ENCODE peak calls at places on chromosomes 4 and X, in nine cellular contexts. G is suprapubic skin, F is ovary, Z is SK-N-SH, M is cardiac muscle cell, P is brain microvascular endothelial cell, I is tibial artery, B is RWPE1, N is Karpas-422. Q is an unnamed sample.

GRCh38 chr4:111943796-111944203 is 201.5 kb upstream of the FAM241A start:
- DNase-seq in G (no peak), F (no peak), Z (peak), M (peak), P (no peak), I (no peak), B (peak), N (peak), Q (no peak)

GRCh38 chr4:57309658-57310057 is 199.5 kb upstream of the IGFBP7 start:
- DNase-seq in G (no peak), F (no peak), Z (no peak), M (no peak), P (no peak), I (no peak), B (no peak), N (no peak), Q (no peak)

GRCh38 chrX:93874554-93874953 is 200.5 kb downstream of the FAM133A start:
- DNase-seq in G (no peak), F (no peak), Z (peak), M (peak), P (no peak), I (no peak), B (peak), N (peak), Q (no peak)

GRCh38 chr4:26557164-26557563 is 26.7 kb upstream of the TBC1D19 start:
- DNase-seq in G (no peak), F (no peak), Z (peak), M (no peak), P (peak), I (no peak), B (no peak), N (no peak), Q (no peak)

GRCh38 chr4:175947117-175947722 is 118.4 kb upstream of the WDR17 start:
- DNase-seq in G (no peak), F (no peak), Z (no peak), M (peak), P (peak), I (no peak), B (no peak), N (peak), Q (no peak)

GRCh38 chr4:187090401-187090800 is 366.7 kb upstream of the FAT1 start:
- DNase-seq in G (no peak), F (no peak), Z (no peak), M (no peak), P (peak), I (no peak), B (no peak), N (no peak), Q (no peak)

GRCh38 chr4:142549726-142550463 is 296.2 kb downstream of the INPP4B start:
- DNase-seq in G (no peak), F (no peak), Z (no peak), M (peak), P (peak), I (no peak), B (peak), N (no peak), Q (no peak)

GRCh38 chr4:170030121-170030520 is 3.9 kb upstream of the MFAP3L start:
- DNase-seq in G (no peak), F (no peak), Z (no peak), M (no peak), P (no peak), I (no peak), B (no peak), N (no peak), Q (no peak)

GRCh38 chr4:107791902-107792301 is 32.8 kb upstream of the SGMS2 start:
- DNase-seq in G (no peak), F (no peak), Z (no peak), M (no peak), P (no peak), I (no peak), B (no peak), N (no peak), Q (no peak)

GRCh38 chr4:111630705-111631104 is 514.5 kb upstream of the FAM241A start:
- DNase-seq in G (no peak), F (no peak), Z (peak), M (peak), P (no peak), I (no peak), B (no peak), N (no peak), Q (no peak)

GRCh38 chrX:9961750-9962149 is 5.4 kb upstream of the CLDN34 start:
- DNase-seq in G (no peak), F (no peak), Z (no peak), M (no peak), P (no peak), I (no peak), B (no peak), N (no peak), Q (no peak)

GRCh38 chrX:48531359-48531954 is 8.1 kb upstream of the TBC1D25 start:
- DNase-seq in G (no peak), F (no peak), Z (no peak), M (no peak), P (peak), I (no peak), B (peak), N (no peak), Q (no peak)

DNA sequence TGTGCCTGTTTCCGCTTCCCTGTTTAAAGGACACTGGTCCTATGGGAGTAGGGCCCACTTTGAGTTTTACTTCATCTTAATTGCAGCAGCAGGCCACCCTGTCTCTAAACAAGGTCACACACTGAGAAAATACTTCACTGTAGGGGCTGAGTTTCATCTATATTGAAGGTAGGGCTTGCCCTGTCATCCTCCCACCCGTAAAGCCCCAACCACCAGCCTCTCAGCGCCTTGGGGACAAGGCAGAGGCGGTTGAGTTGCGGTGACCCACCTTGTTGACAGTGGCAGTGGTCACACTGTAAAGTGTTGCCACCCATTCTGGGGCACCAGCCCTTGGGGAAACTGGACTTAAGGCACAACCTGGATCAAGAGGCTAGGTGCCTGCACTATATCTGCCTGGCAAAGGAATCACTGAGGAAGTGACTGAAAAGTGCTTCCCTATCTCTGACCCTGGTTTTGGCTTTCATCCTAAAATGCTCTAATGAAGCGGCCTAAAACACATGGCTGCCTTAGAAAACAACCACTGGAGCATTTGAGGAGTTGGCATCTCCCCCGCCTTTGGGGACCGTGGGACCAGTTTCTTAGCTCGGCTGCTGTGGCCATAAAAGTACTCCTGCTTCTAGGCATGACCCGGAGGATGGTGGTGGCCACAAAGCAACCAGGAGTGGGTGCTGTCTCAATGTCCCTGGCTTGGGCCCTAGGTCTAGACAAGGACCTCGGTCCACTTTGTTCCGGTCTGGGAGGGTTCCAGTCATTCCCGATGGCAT is 7.8 kb upstream of the WDR1 start:
- DNase-seq in G (no peak), F (no peak), Z (no peak), M (no peak), P (no peak), I (no peak), B (no peak), N (no peak), Q (no peak)
- H3K27ac ChIP-seq in G (no peak), F (no peak), Z (no peak), M (no peak), P (no peak), I (no peak), B (peak), N (no peak), Q (no peak)

GRCh38 chr4:89316187-89316586 is 8.6 kb upstream of the GPRIN3 start:
- DNase-seq in G (no peak), F (no peak), Z (no peak), M (no peak), P (no peak), I (no peak), B (no peak), N (no peak), Q (no peak)
- H3K27ac ChIP-seq in G (no peak), F (no peak), Z (no peak), M (no peak), P (no peak), I (no peak), B (no peak), N (peak), Q (no peak)

DNA sequence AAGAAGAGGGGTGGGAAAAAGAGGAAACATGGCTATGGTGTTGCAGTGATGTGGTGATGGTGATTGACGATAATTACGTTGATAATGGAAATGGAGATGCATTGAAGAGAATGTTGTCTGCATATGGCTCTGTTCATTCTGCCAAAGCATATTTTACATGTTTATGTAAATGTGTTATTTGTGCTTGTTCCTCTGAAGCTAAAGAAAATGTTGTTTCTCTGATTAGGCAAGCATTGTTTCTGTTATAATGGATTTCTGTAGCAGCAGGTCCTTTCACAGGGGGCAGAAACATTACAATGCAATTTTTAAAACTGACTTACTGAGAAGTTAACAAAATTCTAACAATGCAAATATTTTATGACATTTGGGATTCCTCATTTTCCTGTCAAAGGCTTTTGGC is 958.8 kb downstream of the CCSER1 start:
- DNase-seq in G (no peak), F (no peak), Z (no peak), M (no peak), P (no peak), I (no peak), B (no peak), N (no peak), Q (no peak)
- H3K27ac ChIP-seq in G (no peak), F (no peak), Z (no peak), M (no peak), P (no peak), I (no peak), B (no peak), N (no peak), Q (no peak)

GRCh38 chr4:24973471-24974251 is 57.1 kb downstream of the LGI2 start:
- DNase-seq in G (no peak), F (no peak), Z (no peak), M (no peak), P (no peak), I (peak), B (no peak), N (no peak), Q (peak)
- H3K27ac ChIP-seq in G (no peak), F (no peak), Z (no peak), M (no peak), P (no peak), I (no peak), B (no peak), N (no peak), Q (no peak)

GRCh38 chr4:174119051-174119450 is 164.4 kb downstream of the FBXO8 start:
- DNase-seq in G (no peak), F (no peak), Z (peak), M (no peak), P (peak), I (no peak), B (peak), N (no peak), Q (no peak)

GRCh38 chr4:174120446-174121142 is 162.9 kb downstream of the FBXO8 start:
- DNase-seq in G (no peak), F (peak), Z (peak), M (peak), P (peak), I (peak), B (peak), N (peak), Q (no peak)

GRCh38 chr4:174117445-174117844 is 166.0 kb downstream of the FBXO8 start:
- DNase-seq in G (no peak), F (no peak), Z (peak), M (no peak), P (no peak), I (no peak), B (no peak), N (no peak), Q (no peak)

GRCh38 chr4:174118171-174118570 is 165.3 kb downstream of the FBXO8 start:
- DNase-seq in G (no peak), F (no peak), Z (peak), M (no peak), P (no peak), I (no peak), B (no peak), N (no peak), Q (no peak)

GRCh38 chr4:174119818-174120217 is 163.6 kb downstream of the FBXO8 start:
- DNase-seq in G (no peak), F (no peak), Z (no peak), M (peak), P (no peak), I (no peak), B (no peak), N (no peak), Q (no peak)
- H3K27ac ChIP-seq in G (no peak), F (no peak), Z (peak), M (no peak), P (no peak), I (no peak), B (no peak), N (no peak), Q (no peak)

Q was measured in substantia nigra.